ENCODE peak calls at places on chromosome 2, in six cellular contexts. L, G, D, A, Q and P are unnamed samples.

GRCh38 chr2:134324942-134325341 is 71.1 kb downstream of the MGAT5 start:
- DNase-seq in G (no peak), L (no peak), A (no peak), D (no peak), Q (no peak), P (peak)

GRCh38 chr2:168978461-168978861 is 52.7 kb downstream of the ABCB11 start:
- DNase-seq in A (no peak), L (no peak), D (no peak), G (no peak), Q (no peak), P (no peak)

GRCh38 chr2:159168707-159169106 is 117.8 kb downstream of the WDSUB1 start:
- DNase-seq in Q (peak), L (no peak), G (no peak), D (peak), A (no peak), P (no peak)

GRCh38 chr2:46719499-46719898 is 196.1 kb downstream of the MCFD2 start:
- DNase-seq in D (peak), A (no peak), Q (peak), L (no peak), G (no peak), P (no peak)

GRCh38 chr2:86482034-86482433 is 40.9 kb downstream of the KDM3A start:
- DNase-seq in D (no peak), A (no peak), Q (peak), G (no peak), L (no peak), P (no peak)

GRCh38 chr2:196925445-196925767 is 1.1 kb downstream of the PGAP1 start:
- DNase-seq in G (no peak), D (no peak), L (no peak), Q (peak), A (no peak), P (no peak)

GRCh38 chr2:201847483-201847882 is 41.1 kb downstream of the CDK15 start:
- DNase-seq in L (no peak), D (no peak), A (no peak), Q (peak), G (no peak), P (no peak)

GRCh38 chr2:70133521-70134348 is 46.5 kb downstream of the PCBP1 start:
- DNase-seq in A (no peak), Q (peak), D (no peak), G (peak), L (no peak), P (no peak)

GRCh38 chr2:29691386-29691950 is 229.9 kb downstream of the ALK start:
- DNase-seq in L (no peak), Q (no peak), G (no peak), A (no peak), D (no peak), P (no peak)

GRCh38 chr2:5132281-5132680 is 559.9 kb upstream of the SOX11 start:
- DNase-seq in A (no peak), D (peak), Q (no peak), L (no peak), G (no peak), P (no peak)

GRCh38 chr2:138113871-138114525 is 149.7 kb downstream of the HNMT start:
- DNase-seq in L (no peak), D (no peak), Q (no peak), A (no peak), G (no peak), P (no peak)

GRCh38 chr2:214934006-214934405 is 124.5 kb upstream of the BARD1 start:
- DNase-seq in G (no peak), A (no peak), D (no peak), Q (no peak), L (no peak), P (no peak)

GRCh38 chr2:58907644-58908043 is 666.5 kb upstream of the FANCL start:
- DNase-seq in D (no peak), Q (no peak), G (no peak), L (no peak), A (no peak), P (no peak)

GRCh38 chr2:238425505-238425978 is 1.2 kb upstream of the ASB1 start:
- DNase-seq in L (no peak), A (no peak), G (no peak), D (no peak), Q (no peak), P (no peak)

GRCh38 chr2:168145598-168145997 is 101.8 kb downstream of the STK39 start:
- DNase-seq in A (no peak), G (no peak), L (no peak), Q (no peak), D (no peak), P (no peak)

GRCh38 chr2:10839813-10840212 is 27.2 kb upstream of the PDIA6 start:
- DNase-seq in A (no peak), D (peak), G (no peak), Q (peak), L (no peak), P (no peak)

GRCh38 chr2:128390991-128391630 is 72.4 kb upstream of the HS6ST1 start:
- DNase-seq in Q (no peak), G (no peak), L (no peak), A (no peak), D (no peak), P (no peak)

GRCh38 chr2:216792222-216793001 is 67.5 kb downstream of the TNP1 start:
- DNase-seq in L (no peak), G (no peak), A (no peak), D (peak), Q (peak), P (no peak)

GRCh38 chr2:9203876-9204275 is 2.7 kb upstream of the ASAP2 start:
- DNase-seq in Q (no peak), L (no peak), G (no peak), A (no peak), D (no peak), P (no peak)

GRCh38 chr2:101119431-101119830 is 31.8 kb downstream of the TBC1D8 start:
- DNase-seq in D (peak), L (no peak), A (no peak), Q (peak), G (no peak), P (no peak)

GRCh38 chr2:24642351-24642750 is 150.8 kb downstream of the PTRHD1 start:
- DNase-seq in Q (no peak), D (no peak), G (no peak), A (no peak), L (no peak), P (no peak)

GRCh38 chr2:184727813-184728212 is 129.5 kb downstream of the ZNF804A start:
- DNase-seq in A (no peak), G (no peak), L (no peak), D (no peak), Q (no peak), P (no peak)